ENCODE peak calls at places on chromosomes 5 and 9, in six cellular contexts. One of them, this sample, is unnamed.

GRCh38 chr9:131270171-131271015 is 5.9 kb downstream of the FAM78A start:
- DNase-seq in activated CD4-positive, CD25-positive, alpha-beta regulatory T cell treated with anti-CD3 and anti-CD28 coated beads, Interleukin-2, amount 50 U/mL, for 16 hours: no peak
- DNase-seq in NAMALWA: peak
- DNase-seq in tibial artery: peak
- DNase-seq in germinal center: peak
- DNase-seq in CD4-positive, alpha-beta T cell: no peak
- DNase-seq in this sample: no peak

GRCh38 chr5:74201334-74202081 is 439.0 kb downstream of the ENC1 start:
- DNase-seq in activated CD4-positive, CD25-positive, alpha-beta regulatory T cell treated with anti-CD3 and anti-CD28 coated beads, Interleukin-2, amount 50 U/mL, for 16 hours: no peak
- DNase-seq in NAMALWA: no peak
- DNase-seq in tibial artery: no peak
- DNase-seq in germinal center: no peak
- DNase-seq in CD4-positive, alpha-beta T cell: no peak
- DNase-seq in this sample: peak

GRCh38 chr9:27664136-27664819 is 91.0 kb upstream of the C9orf72 start:
- DNase-seq in activated CD4-positive, CD25-positive, alpha-beta regulatory T cell treated with anti-CD3 and anti-CD28 coated beads, Interleukin-2, amount 50 U/mL, for 16 hours: no peak
- DNase-seq in NAMALWA: no peak
- DNase-seq in tibial artery: no peak
- DNase-seq in germinal center: no peak
- DNase-seq in CD4-positive, alpha-beta T cell: no peak
- DNase-seq in this sample: no peak

GRCh38 chr5:2912741-2913140 is 161.3 kb upstream of the IRX2 start:
- DNase-seq in activated CD4-positive, CD25-positive, alpha-beta regulatory T cell treated with anti-CD3 and anti-CD28 coated beads, Interleukin-2, amount 50 U/mL, for 16 hours: no peak
- DNase-seq in NAMALWA: no peak
- DNase-seq in tibial artery: no peak
- DNase-seq in germinal center: no peak
- DNase-seq in CD4-positive, alpha-beta T cell: no peak
- DNase-seq in this sample: no peak

GRCh38 chr5:139640432-139641115 is 7.6 kb upstream of the CXXC5 start:
- DNase-seq in activated CD4-positive, CD25-positive, alpha-beta regulatory T cell treated with anti-CD3 and anti-CD28 coated beads, Interleukin-2, amount 50 U/mL, for 16 hours: no peak
- DNase-seq in NAMALWA: no peak
- DNase-seq in tibial artery: peak
- DNase-seq in germinal center: no peak
- DNase-seq in CD4-positive, alpha-beta T cell: no peak
- DNase-seq in this sample: no peak

GRCh38 chr5:145403959-145404358 is 431.2 kb downstream of the PRELID2 start:
- DNase-seq in activated CD4-positive, CD25-positive, alpha-beta regulatory T cell treated with anti-CD3 and anti-CD28 coated beads, Interleukin-2, amount 50 U/mL, for 16 hours: no peak
- DNase-seq in NAMALWA: no peak
- DNase-seq in tibial artery: no peak
- DNase-seq in germinal center: no peak
- DNase-seq in CD4-positive, alpha-beta T cell: no peak
- DNase-seq in this sample: no peak

GRCh38 chr5:132907161-132907560 is 33.7 kb downstream of the LEAP2 start:
- DNase-seq in activated CD4-positive, CD25-positive, alpha-beta regulatory T cell treated with anti-CD3 and anti-CD28 coated beads, Interleukin-2, amount 50 U/mL, for 16 hours: no peak
- DNase-seq in NAMALWA: no peak
- DNase-seq in tibial artery: no peak
- DNase-seq in germinal center: no peak
- DNase-seq in CD4-positive, alpha-beta T cell: no peak
- DNase-seq in this sample: no peak

GRCh38 chr9:81506941-81507864 is 182.1 kb downstream of the TLE1 start:
- DNase-seq in activated CD4-positive, CD25-positive, alpha-beta regulatory T cell treated with anti-CD3 and anti-CD28 coated beads, Interleukin-2, amount 50 U/mL, for 16 hours: no peak
- DNase-seq in NAMALWA: no peak
- DNase-seq in tibial artery: no peak
- DNase-seq in germinal center: no peak
- DNase-seq in CD4-positive, alpha-beta T cell: no peak
- DNase-seq in this sample: no peak

GRCh38 chr5:66828551-66829421 is 232.6 kb downstream of the MAST4 start:
- DNase-seq in activated CD4-positive, CD25-positive, alpha-beta regulatory T cell treated with anti-CD3 and anti-CD28 coated beads, Interleukin-2, amount 50 U/mL, for 16 hours: peak
- DNase-seq in NAMALWA: peak
- DNase-seq in tibial artery: peak
- DNase-seq in germinal center: peak
- DNase-seq in CD4-positive, alpha-beta T cell: peak
- DNase-seq in this sample: peak

GRCh38 chr5:171102877-171103610 is 206.0 kb upstream of the TLX3 start:
- DNase-seq in activated CD4-positive, CD25-positive, alpha-beta regulatory T cell treated with anti-CD3 and anti-CD28 coated beads, Interleukin-2, amount 50 U/mL, for 16 hours: no peak
- DNase-seq in NAMALWA: no peak
- DNase-seq in tibial artery: no peak
- DNase-seq in germinal center: no peak
- DNase-seq in CD4-positive, alpha-beta T cell: no peak
- DNase-seq in this sample: no peak

GRCh38 chr5:177194278-177194677 is 60.7 kb downstream of the NSD1 start:
- DNase-seq in activated CD4-positive, CD25-positive, alpha-beta regulatory T cell treated with anti-CD3 and anti-CD28 coated beads, Interleukin-2, amount 50 U/mL, for 16 hours: no peak
- DNase-seq in NAMALWA: no peak
- DNase-seq in tibial artery: peak
- DNase-seq in germinal center: no peak
- DNase-seq in CD4-positive, alpha-beta T cell: no peak
- DNase-seq in this sample: peak

GRCh38 chr5:122772446-122772845 is 2.4 kb upstream of the SNX2 start:
- DNase-seq in activated CD4-positive, CD25-positive, alpha-beta regulatory T cell treated with anti-CD3 and anti-CD28 coated beads, Interleukin-2, amount 50 U/mL, for 16 hours: no peak
- DNase-seq in NAMALWA: no peak
- DNase-seq in tibial artery: no peak
- DNase-seq in germinal center: no peak
- DNase-seq in CD4-positive, alpha-beta T cell: no peak
- DNase-seq in this sample: no peak

GRCh38 chr9:14080940-14081621 is 232.9 kb downstream of the NFIB start:
- DNase-seq in activated CD4-positive, CD25-positive, alpha-beta regulatory T cell treated with anti-CD3 and anti-CD28 coated beads, Interleukin-2, amount 50 U/mL, for 16 hours: no peak
- DNase-seq in NAMALWA: no peak
- DNase-seq in tibial artery: no peak
- DNase-seq in germinal center: no peak
- DNase-seq in CD4-positive, alpha-beta T cell: no peak
- DNase-seq in this sample: no peak

This sample was measured in MG63.